ENCODE peak calls at places on chromosomes 12 and 14, in nine cellular contexts. One of them, this sample, is unnamed.

GRCh38 chr12:64440100-64440499 is 11.8 kb upstream of the TBK1 start:
- DNase-seq in transverse colon: no peak
- DNase-seq in endothelial cell of umbilical vein: no peak
- DNase-seq in lower leg skin: no peak
- DNase-seq in IMR-90: no peak
- DNase-seq in body of pancreas: no peak
- DNase-seq in K562: no peak
- DNase-seq in heart left ventricle: no peak
- DNase-seq in Peyer's patch: no peak
- DNase-seq in this sample: no peak

GRCh38 chr12:3122841-3123678 is 45.9 kb downstream of the TSPAN9 start:
- DNase-seq in K562: no peak
- DNase-seq in lower leg skin: peak
- DNase-seq in IMR-90: peak
- DNase-seq in endothelial cell of umbilical vein: peak
- DNase-seq in body of pancreas: no peak
- DNase-seq in Peyer's patch: no peak
- DNase-seq in heart left ventricle: peak
- DNase-seq in transverse colon: no peak
- DNase-seq in this sample: no peak

GRCh38 chr12:76542908-76543307 is 16.7 kb downstream of the OSBPL8 start:
- DNase-seq in heart left ventricle: no peak
- DNase-seq in transverse colon: no peak
- DNase-seq in lower leg skin: no peak
- DNase-seq in body of pancreas: no peak
- DNase-seq in IMR-90: no peak
- DNase-seq in endothelial cell of umbilical vein: no peak
- DNase-seq in Peyer's patch: no peak
- DNase-seq in K562: no peak
- DNase-seq in this sample: no peak

GRCh38 chr12:125878483-125878882 is 813.2 kb downstream of the AACS start:
- DNase-seq in endothelial cell of umbilical vein: no peak
- DNase-seq in heart left ventricle: no peak
- DNase-seq in body of pancreas: no peak
- DNase-seq in transverse colon: no peak
- DNase-seq in IMR-90: no peak
- DNase-seq in Peyer's patch: no peak
- DNase-seq in lower leg skin: no peak
- DNase-seq in K562: no peak
- DNase-seq in this sample: no peak

GRCh38 chr12:65891987-65892481 is 67.8 kb downstream of the HMGA2 start:
- DNase-seq in IMR-90: peak
- DNase-seq in transverse colon: peak
- DNase-seq in heart left ventricle: peak
- DNase-seq in Peyer's patch: no peak
- DNase-seq in body of pancreas: peak
- DNase-seq in lower leg skin: peak
- DNase-seq in K562: no peak
- DNase-seq in endothelial cell of umbilical vein: peak
- DNase-seq in this sample: peak

GRCh38 chr12:15777355-15778012 is 11.7 kb downstream of the EPS8 start:
- DNase-seq in K562: no peak
- DNase-seq in lower leg skin: no peak
- DNase-seq in IMR-90: no peak
- DNase-seq in heart left ventricle: no peak
- DNase-seq in body of pancreas: no peak
- DNase-seq in endothelial cell of umbilical vein: no peak
- DNase-seq in transverse colon: no peak
- DNase-seq in Peyer's patch: no peak
- DNase-seq in this sample: no peak

GRCh38 chr14:65210118-65210826 is 108.0 kb upstream of the MAX start:
- DNase-seq in endothelial cell of umbilical vein: peak
- DNase-seq in Peyer's patch: no peak
- DNase-seq in body of pancreas: no peak
- DNase-seq in lower leg skin: no peak
- DNase-seq in transverse colon: no peak
- DNase-seq in heart left ventricle: no peak
- DNase-seq in IMR-90: peak
- DNase-seq in K562: no peak
- DNase-seq in this sample: no peak

GRCh38 chr12:5244513-5244972 is 187.4 kb upstream of the NTF3 start:
- DNase-seq in transverse colon: peak
- DNase-seq in lower leg skin: no peak
- DNase-seq in IMR-90: no peak
- DNase-seq in K562: peak
- DNase-seq in Peyer's patch: peak
- DNase-seq in heart left ventricle: no peak
- DNase-seq in body of pancreas: no peak
- DNase-seq in endothelial cell of umbilical vein: no peak
- DNase-seq in this sample: no peak

DNA sequence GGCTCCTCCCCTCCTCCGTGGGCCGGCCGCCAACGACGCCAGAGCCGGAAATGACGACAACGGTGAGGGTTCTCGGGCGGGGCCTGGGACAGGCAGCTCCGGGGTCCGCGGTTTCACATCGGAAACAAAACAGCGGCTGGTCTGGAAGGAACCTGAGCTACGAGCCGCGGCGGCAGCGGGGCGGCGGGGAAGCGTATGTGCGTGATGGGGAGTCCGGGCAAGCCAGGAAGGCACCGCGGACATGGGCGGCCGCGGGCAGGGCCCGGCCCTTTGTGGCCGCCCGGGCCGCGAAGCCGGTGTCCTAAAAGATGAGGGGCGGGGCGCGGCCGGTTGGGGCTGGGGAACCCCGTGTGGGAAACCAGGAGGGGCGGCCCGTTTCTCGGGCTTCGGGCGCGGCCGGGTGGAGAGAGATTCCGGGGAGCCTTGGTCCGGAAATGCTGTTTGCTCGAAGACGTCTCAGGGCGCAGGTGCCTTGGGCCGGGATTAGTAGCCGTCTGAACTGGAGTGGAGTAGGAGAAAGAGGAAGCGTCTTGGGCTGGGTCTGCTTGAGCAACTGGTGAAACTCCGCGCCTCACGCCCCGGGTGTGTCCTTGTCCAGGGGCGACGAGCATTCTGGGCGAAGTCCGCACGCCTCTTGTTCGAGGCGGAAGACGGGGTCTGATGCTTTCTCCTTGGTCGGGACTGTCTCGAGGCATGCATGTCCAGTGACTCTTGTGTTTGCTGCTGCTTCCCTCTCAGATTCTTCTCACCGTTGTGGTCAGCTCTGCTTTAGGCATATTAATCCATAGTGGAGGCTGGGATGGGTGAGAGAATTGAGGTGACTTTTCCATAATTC is at the start of gene PSEN1:
- DNase-seq in endothelial cell of umbilical vein: peak
- DNase-seq in Peyer's patch: peak
- DNase-seq in heart left ventricle: peak
- DNase-seq in K562: peak
- DNase-seq in body of pancreas: peak
- DNase-seq in IMR-90: peak
- DNase-seq in lower leg skin: peak
- DNase-seq in transverse colon: peak
- DNase-seq in this sample: peak
- TF ChIP-seq POLR2A in endothelial cell of umbilical vein: peak
- TF ChIP-seq POLR2A in Peyer's patch: peak
- TF ChIP-seq POLR2A in heart left ventricle: no peak
- TF ChIP-seq POLR2A in K562: peak
- TF ChIP-seq POLR2A in body of pancreas: peak
- TF ChIP-seq POLR2A in IMR-90: peak
- TF ChIP-seq POLR2A in lower leg skin: no peak
- TF ChIP-seq POLR2A in transverse colon: peak
- TF ChIP-seq POLR2A in this sample: peak

GRCh38 chr14:23364164-23364571 is 804 bp downstream of the EFS start:
- DNase-seq in K562: peak
- DNase-seq in lower leg skin: peak
- DNase-seq in endothelial cell of umbilical vein: no peak
- DNase-seq in transverse colon: no peak
- DNase-seq in IMR-90: no peak
- DNase-seq in heart left ventricle: no peak
- DNase-seq in Peyer's patch: no peak
- DNase-seq in body of pancreas: no peak
- DNase-seq in this sample: peak

GRCh38 chr14:23370221-23370620 is 2.4 kb upstream of the IL25 start:
- DNase-seq in Peyer's patch: no peak
- DNase-seq in K562: no peak
- DNase-seq in lower leg skin: no peak
- DNase-seq in IMR-90: no peak
- DNase-seq in body of pancreas: no peak
- DNase-seq in transverse colon: no peak
- DNase-seq in heart left ventricle: no peak
- DNase-seq in endothelial cell of umbilical vein: no peak
- DNase-seq in this sample: no peak

GRCh38 chr14:23364604-23365352 is at the start of gene EFS:
- DNase-seq in transverse colon: no peak
- DNase-seq in K562: no peak
- DNase-seq in body of pancreas: no peak
- DNase-seq in IMR-90: peak
- DNase-seq in Peyer's patch: no peak
- DNase-seq in heart left ventricle: peak
- DNase-seq in endothelial cell of umbilical vein: no peak
- DNase-seq in lower leg skin: peak
- DNase-seq in this sample: peak

GRCh38 chr14:23365353-23366162 is 586 bp upstream of the EFS start:
- DNase-seq in lower leg skin: peak
- DNase-seq in K562: no peak
- DNase-seq in IMR-90: peak
- DNase-seq in heart left ventricle: no peak
- DNase-seq in Peyer's patch: no peak
- DNase-seq in transverse colon: no peak
- DNase-seq in endothelial cell of umbilical vein: no peak
- DNase-seq in body of pancreas: peak
- DNase-seq in this sample: peak

GRCh38 chr14:23366163-23366921 is 1.4 kb upstream of the EFS start:
- DNase-seq in transverse colon: peak
- DNase-seq in K562: peak
- DNase-seq in body of pancreas: peak
- DNase-seq in Peyer's patch: no peak
- DNase-seq in IMR-90: peak
- DNase-seq in lower leg skin: peak
- DNase-seq in endothelial cell of umbilical vein: no peak
- DNase-seq in heart left ventricle: peak
- DNase-seq in this sample: peak
- TF ChIP-seq POLR2A in transverse colon: peak
- TF ChIP-seq POLR2A in K562: no peak
- TF ChIP-seq POLR2A in body of pancreas: peak
- TF ChIP-seq POLR2A in Peyer's patch: no peak
- TF ChIP-seq POLR2A in IMR-90: peak
- TF ChIP-seq POLR2A in lower leg skin: no peak
- TF ChIP-seq POLR2A in endothelial cell of umbilical vein: no peak
- TF ChIP-seq POLR2A in heart left ventricle: no peak
- TF ChIP-seq POLR2A in this sample: peak

DNA sequence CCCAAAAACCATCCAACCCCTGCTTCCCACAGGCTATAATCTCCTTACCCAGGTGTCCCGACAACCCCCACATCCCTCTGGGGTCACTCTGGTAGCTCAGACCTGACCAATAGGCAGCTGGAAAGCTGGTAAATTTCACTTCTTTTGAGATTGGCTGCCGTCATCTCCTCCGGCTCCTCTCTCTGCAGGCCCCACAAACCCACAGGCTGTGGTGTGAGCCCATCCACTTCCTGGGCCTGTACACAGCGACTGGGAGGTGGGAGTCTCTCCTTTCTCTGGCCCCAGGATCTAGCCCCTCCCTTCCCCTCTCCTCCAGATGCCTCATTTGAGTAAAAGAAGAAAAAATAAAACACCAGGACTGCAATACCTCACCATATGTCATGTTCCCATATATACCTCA is 704 bp downstream of the INHBC start:
- DNase-seq in transverse colon: no peak
- DNase-seq in Peyer's patch: no peak
- DNase-seq in body of pancreas: no peak
- DNase-seq in endothelial cell of umbilical vein: no peak
- DNase-seq in K562: no peak
- DNase-seq in lower leg skin: no peak
- DNase-seq in IMR-90: no peak
- DNase-seq in heart left ventricle: no peak
- DNase-seq in this sample: no peak
- TF ChIP-seq POLR2A in transverse colon: no peak
- TF ChIP-seq POLR2A in Peyer's patch: no peak
- TF ChIP-seq POLR2A in body of pancreas: no peak
- TF ChIP-seq POLR2A in endothelial cell of umbilical vein: no peak
- TF ChIP-seq POLR2A in K562: no peak
- TF ChIP-seq POLR2A in lower leg skin: no peak
- TF ChIP-seq POLR2A in IMR-90: no peak
- TF ChIP-seq POLR2A in heart left ventricle: no peak
- TF ChIP-seq POLR2A in this sample: no peak

GRCh38 chr12:54279632-54280400 is at the start of gene CBX5:
- DNase-seq in IMR-90: peak
- DNase-seq in body of pancreas: peak
- DNase-seq in transverse colon: peak
- DNase-seq in lower leg skin: peak
- DNase-seq in Peyer's patch: peak
- DNase-seq in heart left ventricle: peak
- DNase-seq in endothelial cell of umbilical vein: peak
- DNase-seq in K562: peak
- DNase-seq in this sample: peak

GRCh38 chr12:54276368-54276767 is 3.6 kb downstream of the CBX5 start:
- DNase-seq in IMR-90: no peak
- DNase-seq in body of pancreas: no peak
- DNase-seq in lower leg skin: no peak
- DNase-seq in transverse colon: no peak
- DNase-seq in Peyer's patch: no peak
- DNase-seq in endothelial cell of umbilical vein: peak
- DNase-seq in heart left ventricle: no peak
- DNase-seq in K562: no peak
- DNase-seq in this sample: no peak

GRCh38 chr12:54277823-54278276 is 2.1 kb downstream of the CBX5 start:
- DNase-seq in heart left ventricle: no peak
- DNase-seq in body of pancreas: no peak
- DNase-seq in K562: no peak
- DNase-seq in lower leg skin: no peak
- DNase-seq in transverse colon: no peak
- DNase-seq in Peyer's patch: no peak
- DNase-seq in endothelial cell of umbilical vein: no peak
- DNase-seq in IMR-90: no peak
- DNase-seq in this sample: no peak

GRCh38 chr12:54280401-54281260 is at the start of gene HNRNPA1:
- DNase-seq in Peyer's patch: peak
- DNase-seq in transverse colon: peak
- DNase-seq in lower leg skin: peak
- DNase-seq in body of pancreas: peak
- DNase-seq in IMR-90: peak
- DNase-seq in endothelial cell of umbilical vein: peak
- DNase-seq in K562: peak
- DNase-seq in heart left ventricle: peak
- DNase-seq in this sample: peak

DNA sequence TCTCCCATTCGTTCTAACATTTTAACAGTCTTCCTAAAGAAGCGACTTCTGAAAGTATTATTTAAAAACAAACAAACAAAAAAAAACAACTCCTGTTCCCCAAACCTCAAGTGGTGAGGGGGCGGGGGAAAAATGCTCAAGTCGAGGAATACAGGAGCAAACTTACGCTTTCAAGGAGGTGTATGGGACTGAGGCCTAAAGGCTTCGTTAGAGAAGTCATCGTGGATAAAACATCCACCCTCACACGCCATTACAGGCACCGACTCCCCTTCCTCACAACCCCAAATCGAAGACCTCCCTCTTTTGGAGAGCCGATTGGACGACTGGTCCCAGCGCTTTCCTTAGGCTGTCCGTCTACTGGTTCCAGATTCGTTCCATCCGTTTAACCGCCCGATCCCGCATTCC is 693 bp downstream of the CBX5 start:
- DNase-seq in Peyer's patch: no peak
- DNase-seq in body of pancreas: no peak
- DNase-seq in heart left ventricle: no peak
- DNase-seq in K562: no peak
- DNase-seq in lower leg skin: no peak
- DNase-seq in transverse colon: no peak
- DNase-seq in IMR-90: no peak
- DNase-seq in endothelial cell of umbilical vein: no peak
- DNase-seq in this sample: no peak
- TF ChIP-seq POLR2A in Peyer's patch: no peak
- TF ChIP-seq POLR2A in body of pancreas: no peak
- TF ChIP-seq POLR2A in heart left ventricle: no peak
- TF ChIP-seq POLR2A in K562: no peak
- TF ChIP-seq POLR2A in lower leg skin: no peak
- TF ChIP-seq POLR2A in transverse colon: no peak
- TF ChIP-seq POLR2A in IMR-90: no peak
- TF ChIP-seq POLR2A in endothelial cell of umbilical vein: no peak
- TF ChIP-seq POLR2A in this sample: peak